ENCODE peak calls at places on chromosomes 11 and 22, in eight cellular contexts. S is aorta, H is psoas muscle, M is Panc1, Y is GM23338, U is right lobe of liver, L is PC-3, D is heart right ventricle. W is an unnamed sample.

GRCh38 chr11:119436093-119436492 is 13.1 kb upstream of the THY1 start:
- ATAC-seq in S (no peak), H (no peak), M (no peak), Y (no peak), U (no peak), L (no peak), D (no peak), W (no peak)

GRCh38 chr11:119727523-119728081 is 1.4 kb downstream of the NECTIN1 start:
- ATAC-seq in S (no peak), H (peak; percentile 24), M (no peak), Y (peak; percentile 8), U (peak; percentile 57), L (peak; percentile 10), D (no peak), W (no peak)

GRCh38 chr11:75893202-75893601 is 78.2 kb downstream of the UVRAG start:
- ATAC-seq in S (no peak), H (no peak), M (no peak), Y (no peak), U (no peak), L (no peak), D (no peak), W (no peak)

GRCh38 chr11:9385288-9385902 is 943 bp downstream of the IPO7 start:
- ATAC-seq in S (peak; percentile 36), H (peak; percentile 49), M (peak; percentile 56), Y (peak; percentile 55), U (peak; percentile 56), L (peak; percentile 47), D (peak; percentile 67), W (no peak)

GRCh38 chr11:120793806-120794479 is 230.0 kb upstream of the TBCEL start:
- ATAC-seq in S (no peak), H (no peak), M (no peak), Y (no peak), U (no peak), L (no peak), D (no peak), W (no peak)

GRCh38 chr11:129644326-129644725 is 171.3 kb upstream of the TMEM45B start:
- ATAC-seq in S (no peak), H (no peak), M (no peak), Y (no peak), U (no peak), L (no peak), D (no peak), W (no peak)

GRCh38 chr11:80144932-80145612 is 704.2 kb upstream of the TENM4 start:
- ATAC-seq in S (no peak), H (no peak), M (no peak), Y (no peak), U (no peak), L (no peak), D (no peak), W (no peak)

GRCh38 chr11:78168539-78169477 is 19.6 kb downstream of the KCTD21 start:
- ATAC-seq in S (peak; percentile 93), H (peak; percentile 74), M (no peak), Y (no peak), U (peak; percentile 75), L (no peak), D (peak; percentile 94), W (peak; percentile 93)

GRCh38 chr22:31081963-31082605 is 966 bp downstream of the SMTN start:
- ATAC-seq in S (no peak), H (no peak), M (no peak), Y (no peak), U (no peak), L (peak; percentile 30), D (no peak), W (no peak)

GRCh38 chr22:39234867-39235687 is 9.7 kb downstream of the PDGFB start:
- ATAC-seq in S (peak; percentile 33), H (peak; percentile 78), M (peak; percentile 27), Y (no peak), U (peak; percentile 59), L (no peak), D (peak; percentile 60), W (peak; percentile 35)

GRCh38 chr11:134126197-134126822 is 57.4 kb downstream of the JAM3 start:
- ATAC-seq in S (peak; percentile 47), H (peak; percentile 46), M (no peak), Y (peak; percentile 56), U (peak; percentile 38), L (peak; percentile 18), D (peak; percentile 33), W (peak; percentile 69)

DNA sequence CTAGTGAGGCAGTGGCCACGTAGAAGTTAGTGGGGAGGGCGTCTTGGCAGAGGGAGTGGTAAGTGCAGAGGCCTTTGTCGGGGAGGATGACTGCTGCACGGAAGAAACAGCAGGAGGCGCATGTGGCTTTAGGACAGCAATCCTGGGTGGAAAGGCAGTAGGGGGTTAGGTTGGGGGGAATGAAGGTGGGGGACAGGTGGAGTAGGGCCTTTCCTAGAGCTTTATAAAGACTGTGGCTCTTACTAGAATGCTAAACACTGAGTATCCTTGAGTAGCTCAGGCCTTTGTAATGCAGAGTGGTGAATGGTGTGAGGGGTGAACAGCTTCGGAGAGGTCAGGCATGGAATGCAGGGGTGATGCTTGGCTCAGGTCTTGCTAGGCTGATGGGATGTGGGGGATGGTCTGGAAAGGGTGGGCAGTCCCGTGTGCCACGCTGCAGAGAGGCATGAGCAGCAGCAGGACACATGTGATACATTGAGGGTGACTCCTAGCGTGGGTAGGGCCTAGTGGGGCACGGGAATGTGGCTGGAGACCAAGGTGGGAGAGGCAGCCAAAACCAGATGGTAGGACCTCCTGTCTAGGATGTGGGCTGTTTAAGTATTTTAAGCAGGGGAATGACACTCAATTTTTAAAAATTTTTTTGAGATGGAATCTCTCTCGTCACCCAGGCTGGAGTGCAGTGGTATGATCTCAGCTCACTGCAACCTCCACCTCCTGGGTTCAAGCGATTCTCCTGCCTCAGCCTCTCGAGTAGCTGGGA is 19.2 kb downstream of the AP2A2 start:
- ATAC-seq in S (no peak), H (no peak), M (peak; percentile 49), Y (peak; percentile 95), U (no peak), L (no peak), D (no peak), W (no peak)
- H3K4me1 ChIP-seq in S (no peaks in the 10 kb centered on the region), H (peaks cover 30% of the 10 kb centered on the region), M (peaks cover 3% of the 10 kb centered on the region), Y (peaks cover 58% of the 10 kb centered on the region), U (peaks cover 13% of the 10 kb centered on the region), L (no peaks in the 10 kb centered on the region), D (peaks cover 43% of the 10 kb centered on the region), W (no peaks in the 10 kb centered on the region)

DNA sequence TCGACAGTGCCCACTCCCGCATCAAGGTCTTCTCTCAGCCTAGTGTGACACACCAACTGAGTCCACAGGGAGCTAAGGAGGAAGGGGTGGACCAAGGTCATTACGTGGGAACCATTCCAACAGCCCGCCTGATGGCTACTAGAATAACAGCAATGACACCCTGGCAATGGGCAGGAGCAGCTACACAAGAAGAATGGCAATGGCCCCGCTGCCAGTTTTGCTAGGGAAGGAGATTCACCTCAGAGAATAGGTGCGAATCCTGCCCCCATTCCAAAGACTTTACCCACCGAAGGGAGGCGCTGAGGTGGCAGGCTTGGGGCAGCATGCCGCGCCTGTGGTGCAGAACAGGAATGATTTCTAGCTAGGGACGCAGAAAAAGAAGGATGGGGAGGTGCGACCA is 9.1 kb downstream of the WT1 start:
- ATAC-seq in S (no peak), H (no peak), M (no peak), Y (peak; percentile 2), U (no peak), L (no peak), D (peak; percentile 45), W (no peak)
- H3K4me3 ChIP-seq in S (no peak overlapping the region), H (no peak overlapping the region), M (no peak overlapping the region), Y (peak overlapping the region; percentile 62), U (no peak overlapping the region), L (no peak overlapping the region), D (peak overlapping the region; percentile 10), W (no peak overlapping the region)

GRCh38 chr11:66531841-66532240 is 14.0 kb downstream of the ZDHHC24 start:
- ATAC-seq in S (no peak), H (peak; percentile 8), M (no peak), Y (peak; percentile 12), U (no peak), L (no peak), D (no peak), W (peak; percentile 13)

GRCh38 chr11:66529655-66530054 is 16.2 kb downstream of the ZDHHC24 start:
- ATAC-seq in S (peak; percentile 28), H (no peak), M (peak; percentile 12), Y (no peak), U (peak; percentile 14), L (no peak), D (peak; percentile 3), W (no peak)

GRCh38 chr11:66529069-66529468 is 16.8 kb downstream of the ZDHHC24 start:
- ATAC-seq in S (peak; percentile 13), H (no peak), M (no peak), Y (peak; percentile 72), U (no peak), L (no peak), D (no peak), W (no peak)

DNA sequence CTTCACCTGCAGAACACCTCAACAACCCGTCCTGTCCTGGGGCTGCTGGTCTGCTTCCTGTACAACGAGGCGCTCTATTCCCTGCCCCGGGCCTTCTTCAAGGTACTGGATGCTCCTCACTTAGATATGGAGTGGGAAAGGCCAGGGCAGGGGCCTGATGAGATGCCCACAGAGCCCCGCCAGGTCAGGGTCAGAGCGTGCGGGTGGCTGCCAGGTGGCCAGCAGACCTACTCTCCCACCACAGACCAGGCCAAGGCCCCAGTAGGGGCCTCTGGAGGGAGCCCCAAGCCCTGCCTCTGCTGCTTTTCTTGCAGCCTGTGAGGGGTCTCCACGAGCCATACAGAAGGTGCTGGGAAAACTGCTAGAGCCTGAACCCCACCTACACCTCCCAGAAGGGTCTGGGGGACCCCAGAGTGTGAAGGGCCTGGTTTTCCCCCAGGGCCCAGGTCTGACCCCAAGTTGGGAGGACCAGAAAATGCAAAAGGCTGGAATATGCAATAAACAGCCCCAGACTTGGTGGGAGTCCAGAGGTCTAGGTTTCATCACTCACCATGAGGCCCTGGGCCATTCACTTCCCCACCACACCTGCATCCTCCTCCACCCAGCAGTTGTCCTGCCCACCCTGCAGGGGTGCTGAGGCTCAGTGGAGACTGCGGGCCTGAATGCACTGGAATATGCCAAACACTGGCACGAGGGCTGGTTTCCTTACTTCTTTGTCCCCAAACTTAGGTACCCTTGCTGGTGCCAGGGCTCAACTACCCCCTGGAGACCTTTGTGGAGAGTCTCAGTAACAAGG is 14.7 kb downstream of the ZDHHC24 start:
- ATAC-seq in S (no peak), H (peak; percentile 4), M (peak; percentile 5), Y (no peak), U (peak; percentile 19), L (no peak), D (no peak), W (no peak)
- H3K4me1 ChIP-seq in S (no peaks in the 10 kb centered on the region), H (peaks cover 2% of the 10 kb centered on the region), M (no peaks in the 10 kb centered on the region), Y (no peaks in the 10 kb centered on the region), U (no peaks in the 10 kb centered on the region), L (no peaks in the 10 kb centered on the region), D (no peaks in the 10 kb centered on the region), W (no peaks in the 10 kb centered on the region)

GRCh38 chr11:96155627-96156378 is 187.2 kb downstream of the MAML2 start:
- ATAC-seq in S (peak; percentile 76), H (peak; percentile 75), M (peak; percentile 41), Y (peak; percentile 38), U (peak; percentile 68), L (peak; percentile 86), D (peak; percentile 93), W (peak; percentile 46)

GRCh38 chr11:96158126-96158525 is 184.9 kb downstream of the MAML2 start:
- ATAC-seq in S (no peak), H (no peak), M (no peak), Y (no peak), U (no peak), L (no peak), D (no peak), W (no peak)

GRCh38 chr11:96156379-96156722 is 186.6 kb downstream of the MAML2 start:
- ATAC-seq in S (peak; percentile 69), H (peak; percentile 71), M (peak; percentile 47), Y (no peak), U (no peak), L (no peak), D (peak; percentile 79), W (peak; percentile 74)

GRCh38 chr11:96159968-96160367 is 183.0 kb downstream of the MAML2 start:
- ATAC-seq in S (no peak), H (no peak), M (no peak), Y (no peak), U (no peak), L (no peak), D (no peak), W (no peak)

GRCh38 chr11:96157517-96157873 is 185.5 kb downstream of the MAML2 start:
- ATAC-seq in S (no peak), H (no peak), M (no peak), Y (no peak), U (no peak), L (no peak), D (no peak), W (no peak)
- H3K4me3 ChIP-seq in S (no peak overlapping the region), H (no peak overlapping the region), M (no peak overlapping the region), Y (no peak overlapping the region), U (no peak overlapping the region), L (no peak overlapping the region), D (no peak overlapping the region), W (no peak overlapping the region)

W was measured in gastroesophageal sphincter.